ENCODE peak calls at places on chromosomes 2 and 18, in four cellular contexts. S, Z, P and C are unnamed samples.
A peak's percentile ranks its signal among the peaks of the same experiment; 100 is the strongest.

GRCh38 chr2:109545828-109546713 is 67.7 kb downstream of the SEPTIN10 start:
- DNase-seq in S (peak; percentile 63), Z (peak; percentile 57), P (peak; percentile 51), C (peak; percentile 88)

GRCh38 chr2:168798888-168799410 is 3.5 kb upstream of the NOSTRIN start:
- DNase-seq in S (no peak), Z (no peak), P (no peak), C (no peak)

GRCh38 chr2:10316336-10316735 is 13.6 kb downstream of the HPCAL1 start:
- DNase-seq in S (no peak), Z (no peak), P (no peak), C (no peak)

GRCh38 chr18:61609131-61609530 is 275.9 kb downstream of the CDH20 start:
- DNase-seq in S (no peak), Z (no peak), P (no peak), C (no peak)

GRCh38 chr2:237336131-237336530 is 77.8 kb downstream of the COL6A3 start:
- DNase-seq in S (no peak), Z (no peak), P (no peak), C (no peak)

GRCh38 chr2:26768759-26769500 is 4.8 kb downstream of the SLC35F6 start:
- DNase-seq in S (peak; percentile 72), Z (peak; percentile 77), P (peak; percentile 66), C (peak; percentile 87)

GRCh38 chr2:215664847-215665525 is 229.1 kb upstream of the FN1 start:
- DNase-seq in S (no peak), Z (no peak), P (no peak), C (peak; percentile 16)

GRCh38 chr2:53715568-53715967 is 52.0 kb upstream of the CHAC2 start:
- DNase-seq in S (no peak), Z (no peak), P (no peak), C (no peak)

GRCh38 chr18:59663096-59663495 is 34.1 kb downstream of the CCBE1 start:
- DNase-seq in S (no peak), Z (no peak), P (no peak), C (no peak)

GRCh38 chr2:66495788-66496640 is 61.1 kb downstream of the MEIS1 start:
- DNase-seq in S (peak; percentile 29), Z (no peak), P (no peak), C (no peak)

GRCh38 chr2:158914731-158915130 is 53.7 kb upstream of the TANC1 start:
- DNase-seq in S (no peak), Z (no peak), P (no peak), C (no peak)

GRCh38 chr2:149661844-149662243 is 74.3 kb upstream of the MMADHC start:
- DNase-seq in S (no peak), Z (peak; percentile 34), P (no peak), C (no peak)

GRCh38 chr2:29495536-29495935 is 380.3 kb downstream of the CLIP4 start:
- DNase-seq in S (no peak), Z (no peak), P (no peak), C (no peak)

GRCh38 chr2:118850171-118850900 is 2.9 kb upstream of the EN1 start:
- DNase-seq in S (no peak), Z (no peak), P (no peak), C (no peak)

GRCh38 chr2:234725528-234726264 is 226.1 kb upstream of the SH3BP4 start:
- DNase-seq in S (no peak), Z (no peak), P (no peak), C (no peak)

GRCh38 chr2:60867848-60868247 is 13.5 kb upstream of the REL start:
- DNase-seq in S (peak; percentile 51), Z (peak; percentile 46), P (no peak), C (peak; percentile 49)

GRCh38 chr18:3451989-3452749 is 2.2 kb downstream of the TGIF1 start:
- DNase-seq in S (no peak), Z (peak; percentile 49), P (peak; percentile 50), C (peak; percentile 33)

GRCh38 chr2:30149976-30150375 is 3.2 kb downstream of the YPEL5 start:
- DNase-seq in S (no peak), Z (no peak), P (no peak), C (no peak)

GRCh38 chr2:212254331-212254730 is 284.3 kb downstream of the ERBB4 start:
- DNase-seq in S (no peak), Z (no peak), P (no peak), C (peak; percentile 31)

GRCh38 chr18:23380001-23380550 is 73.0 kb upstream of the RIOK3 start:
- DNase-seq in S (no peak), Z (peak; percentile 85), P (no peak), C (no peak)

GRCh38 chr2:12602661-12603060 is 114.1 kb upstream of the TRIB2 start:
- DNase-seq in S (no peak), Z (no peak), P (no peak), C (no peak)

GRCh38 chr2:121076885-121077549 is 208.0 kb downstream of the TFCP2L1 start:
- DNase-seq in S (no peak), Z (peak; percentile 71), P (peak; percentile 44), C (no peak)

GRCh38 chr2:203077458-203077857 is 62.8 kb downstream of the NBEAL1 start:
- DNase-seq in S (no peak), Z (no peak), P (no peak), C (no peak)

GRCh38 chr2:105070010-105070865 is 32.4 kb downstream of the MRPS9 start:
- DNase-seq in S (no peak), Z (no peak), P (no peak), C (no peak)

GRCh38 chr2:100820346-100821254 is 661 bp downstream of the NPAS2 start:
- DNase-seq in S (no peak), Z (no peak), P (no peak), C (no peak)

GRCh38 chr18:40851014-40851429 is 1104.0 kb upstream of the PIK3C3 start:
- DNase-seq in S (no peak), Z (peak; percentile 71), P (no peak), C (no peak)

GRCh38 chr2:182852787-182853186 is 13.7 kb downstream of the FRZB start:
- DNase-seq in S (no peak), Z (no peak), P (no peak), C (no peak)